ENCODE peak calls at places on chromosomes 4 and X, in five cellular contexts. X is stimulated activated naive CD4-positive, alpha-beta T cell treated with Interleukin-2 at 50 U/mL for 16 hours; P is AML-193; O is mesendoderm; V is RKO. L is an unnamed sample.

GRCh38 chr4:7650606-7651400 is 216.1 kb upstream of the PSAPL1 start:
- DNase-seq in X (no peak), P (no peak), O (peak), V (no peak), L (no peak)

GRCh38 chr4:138242076-138242829 is at the start of gene SLC7A11:
- DNase-seq in X (peak), P (peak), O (peak), V (peak), L (peak)

GRCh38 chr4:128823025-128823661 is 13.6 kb downstream of the JADE1 start:
- DNase-seq in X (no peak), P (no peak), O (no peak), V (peak), L (peak)

GRCh38 chr4:113468165-113469022 is 293.1 kb downstream of the CAMK2D start:
- DNase-seq in X (peak), P (peak), O (peak), V (peak), L (peak)

GRCh38 chrX:107135076-107135964 is 16.7 kb upstream of the RBM41 start:
- DNase-seq in X (peak), P (peak), O (no peak), V (peak), L (no peak)

GRCh38 chr4:3699678-3700077 is 66.5 kb upstream of the ADRA2C start:
- DNase-seq in X (no peak), P (no peak), O (peak), V (no peak), L (no peak)

GRCh38 chrX:149476513-149476912 is 28.6 kb downstream of the IDS start:
- DNase-seq in X (no peak), P (no peak), O (no peak), V (no peak), L (no peak)

GRCh38 chr4:176638992-176639391 is 153.7 kb downstream of the VEGFC start:
- DNase-seq in X (no peak), P (peak), O (no peak), V (peak), L (no peak)

GRCh38 chrX:106208154-106208553 is 40.0 kb downstream of the PWWP3B start:
- DNase-seq in X (no peak), P (no peak), O (no peak), V (no peak), L (no peak)

GRCh38 chr4:150949943-150950342 is 65.1 kb downstream of the LRBA start:
- DNase-seq in X (no peak), P (no peak), O (no peak), V (no peak), L (no peak)

L was measured in AG09319.